ENCODE peak calls at places on chromosomes 1 and 21, in seven cellular contexts. V, J, X, P, R, D and N are unnamed samples.

GRCh38 chr21:24023402-24023801 is 1583.9 kb downstream of the MRPL39 start:
- DNase-seq in V (no peak), X (no peak), P (no peak), J (no peak), D (peak; percentile 22), R (no peak), N (no peak)

GRCh38 chr1:200512191-200512590 is 102.4 kb upstream of the ZNF281 start:
- DNase-seq in P (no peak), D (peak; percentile 95), R (no peak), V (no peak), J (no peak), X (no peak), N (no peak)

GRCh38 chr1:16971330-16972209 is 8.8 kb downstream of the MFAP2 start:
- DNase-seq in V (no peak), R (peak; percentile 75), P (no peak), J (no peak), X (no peak), D (no peak), N (peak; percentile 61)

GRCh38 chr1:31181515-31182343 is 58.0 kb downstream of the NKAIN1 start:
- DNase-seq in D (no peak), V (peak; percentile 57), J (peak; percentile 68), X (peak; percentile 55), P (peak; percentile 6), R (peak; percentile 82), N (peak; percentile 66)

GRCh38 chr1:178341218-178341956 is 155.4 kb downstream of the CLEC20A start:
- DNase-seq in R (peak; percentile 91), J (peak; percentile 67), D (peak; percentile 80), X (peak; percentile 47), P (no peak), V (peak; percentile 75), N (no peak)

GRCh38 chr21:44846485-44847260 is 26.8 kb downstream of the PTTG1IP start:
- DNase-seq in V (peak; percentile 79), X (peak; percentile 43), P (peak; percentile 44), D (peak; percentile 35), J (peak; percentile 27), R (no peak), N (no peak)

GRCh38 chr1:199129247-199129646 is 490.4 kb downstream of the PTPRC start:
- DNase-seq in X (no peak), P (no peak), J (no peak), V (no peak), D (peak; percentile 10), R (no peak), N (no peak)

GRCh38 chr1:2104621-2105427 is 54.6 kb downstream of the PRKCZ start:
- DNase-seq in R (peak; percentile 65), D (peak; percentile 30), P (no peak), J (peak; percentile 13), X (no peak), V (peak; percentile 87), N (no peak)

GRCh38 chr1:59409525-59409924 is 112.6 kb downstream of the FGGY start:
- DNase-seq in R (no peak), J (no peak), P (no peak), V (no peak), D (no peak), X (no peak), N (no peak)

GRCh38 chr1:162854245-162854860 is 6.6 kb downstream of the CCDC190 start:
- DNase-seq in X (peak; percentile 61), R (peak; percentile 45), J (peak; percentile 76), D (peak; percentile 82), P (peak; percentile 20), V (peak; percentile 50), N (peak; percentile 77)

GRCh38 chr1:204398197-204399125 is 13.2 kb downstream of the PPP1R15B start:
- DNase-seq in D (peak; percentile 69), X (peak; percentile 65), P (peak; percentile 65), V (peak; percentile 75), J (peak; percentile 88), R (peak; percentile 90), N (peak; percentile 81)

GRCh38 chr1:119209943-119210342 is 69.5 kb upstream of the WARS2 start:
- DNase-seq in J (no peak), D (no peak), V (no peak), R (no peak), X (no peak), P (no peak), N (no peak)

GRCh38 chr1:179314928-179315327 is 21.3 kb downstream of the SOAT1 start:
- DNase-seq in X (peak; percentile 50), R (no peak), V (no peak), P (no peak), J (no peak), D (peak; percentile 28), N (no peak)

GRCh38 chr1:206029484-206029883 is 5.8 kb upstream of the CTSE start:
- DNase-seq in J (peak; percentile 49), V (peak; percentile 66), X (no peak), R (no peak), D (peak; percentile 20), P (no peak), N (no peak)

GRCh38 chr1:179369751-179370341 is 4.1 kb downstream of the AXDND1 start:
- DNase-seq in R (no peak), J (peak; percentile 35), D (peak; percentile 77), V (no peak), X (no peak), P (peak; percentile 61), N (peak; percentile 21)

GRCh38 chr1:96364576-96364975 is 357.0 kb upstream of the PTBP2 start:
- DNase-seq in D (peak; percentile 80), J (no peak), P (no peak), V (no peak), R (no peak), X (no peak), N (no peak)

GRCh38 chr1:183699643-183700160 is 46.6 kb upstream of the APOBEC4 start:
- DNase-seq in R (no peak), P (no peak), D (peak; percentile 40), V (no peak), X (no peak), J (no peak), N (no peak)

GRCh38 chr1:42618866-42619265 is 39.4 kb upstream of the PPIH start:
- DNase-seq in P (no peak), R (no peak), X (no peak), V (no peak), J (no peak), D (peak; percentile 4), N (no peak)

GRCh38 chr1:222769968-222770620 is 33.1 kb downstream of the FAM177B start:
- DNase-seq in X (no peak), R (no peak), V (no peak), D (no peak), J (no peak), P (no peak), N (no peak)

GRCh38 chr21:23384679-23385078 is 2222.6 kb downstream of the MRPL39 start:
- DNase-seq in P (no peak), X (no peak), J (no peak), V (no peak), D (no peak), R (peak; percentile 71), N (no peak)

DNA sequence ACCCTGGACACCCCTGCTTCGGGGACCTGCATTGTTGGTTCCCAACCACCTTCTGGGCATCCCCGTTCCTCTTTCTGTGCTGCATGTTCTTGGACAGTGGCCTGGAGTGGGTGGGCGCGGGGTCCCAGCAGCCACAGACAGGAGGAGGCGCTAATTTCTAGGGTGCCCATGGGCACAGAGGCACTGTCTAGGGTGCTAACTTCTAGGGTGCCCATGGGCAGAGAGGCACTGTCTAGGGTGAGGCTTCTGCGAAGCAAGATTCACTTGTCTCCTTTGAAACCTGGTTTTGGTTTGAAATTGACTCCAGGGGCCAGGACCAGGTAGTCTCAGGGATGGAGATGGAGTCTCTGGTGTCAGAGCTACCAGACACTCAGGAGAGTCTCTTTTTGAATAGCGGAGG is 815 bp upstream of the MEGF6 start:
- DNase-seq in X (no peak), P (no peak), R (no peak), J (no peak), V (no peak), D (no peak), N (no peak)
- H3K4me1 ChIP-seq in X (no peaks in the 10 kb centered on the region), P (peaks cover 8% of the 10 kb centered on the region), R (no peaks in the 10 kb centered on the region), J (peaks cover 19% of the 10 kb centered on the region), V (peaks cover 62% of the 10 kb centered on the region), D (peaks cover 18% of the 10 kb centered on the region), N (no peaks in the 10 kb centered on the region)

GRCh38 chr21:37670883-37671282 is 245.4 kb downstream of the KCNJ6 start:
- DNase-seq in V (no peak), R (no peak), D (peak; percentile 8), J (no peak), X (no peak), P (no peak), N (no peak)
- H3K4me1 ChIP-seq in V (peaks cover 25% of the 10 kb centered on the region), R (peaks cover 13% of the 10 kb centered on the region), D (peaks cover 2% of the 10 kb centered on the region), J (peaks cover 7% of the 10 kb centered on the region), X (no peaks in the 10 kb centered on the region), P (no peaks in the 10 kb centered on the region), N (no peaks in the 10 kb centered on the region)

DNA sequence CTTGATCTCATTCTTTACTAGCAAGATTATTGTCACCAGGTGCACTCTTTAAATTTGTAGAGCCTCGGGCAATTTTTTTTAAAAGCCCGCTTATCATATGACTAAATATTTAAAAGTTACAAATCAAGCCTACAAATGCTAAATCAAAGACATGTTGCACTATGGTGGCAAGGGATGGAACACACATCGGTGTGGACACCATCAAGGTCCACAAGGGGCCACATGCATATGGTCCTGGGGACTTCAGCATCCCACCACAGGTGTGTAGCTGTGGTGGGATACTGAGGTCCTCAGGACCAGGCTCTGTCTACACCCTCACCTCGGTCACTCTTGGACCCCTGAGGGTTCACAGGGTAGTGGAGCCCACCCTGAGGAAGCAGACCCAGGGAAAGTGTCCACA is 45.8 kb downstream of the FAM78B start:
- DNase-seq in P (no peak), X (no peak), D (no peak), V (no peak), R (no peak), J (no peak), N (no peak)
- H3K4me1 ChIP-seq in P (no peaks in the 10 kb centered on the region), X (no peaks in the 10 kb centered on the region), D (no peaks in the 10 kb centered on the region), V (no peaks in the 10 kb centered on the region), R (peaks cover 5% of the 10 kb centered on the region), J (no peaks in the 10 kb centered on the region), N (no peaks in the 10 kb centered on the region)

DNA sequence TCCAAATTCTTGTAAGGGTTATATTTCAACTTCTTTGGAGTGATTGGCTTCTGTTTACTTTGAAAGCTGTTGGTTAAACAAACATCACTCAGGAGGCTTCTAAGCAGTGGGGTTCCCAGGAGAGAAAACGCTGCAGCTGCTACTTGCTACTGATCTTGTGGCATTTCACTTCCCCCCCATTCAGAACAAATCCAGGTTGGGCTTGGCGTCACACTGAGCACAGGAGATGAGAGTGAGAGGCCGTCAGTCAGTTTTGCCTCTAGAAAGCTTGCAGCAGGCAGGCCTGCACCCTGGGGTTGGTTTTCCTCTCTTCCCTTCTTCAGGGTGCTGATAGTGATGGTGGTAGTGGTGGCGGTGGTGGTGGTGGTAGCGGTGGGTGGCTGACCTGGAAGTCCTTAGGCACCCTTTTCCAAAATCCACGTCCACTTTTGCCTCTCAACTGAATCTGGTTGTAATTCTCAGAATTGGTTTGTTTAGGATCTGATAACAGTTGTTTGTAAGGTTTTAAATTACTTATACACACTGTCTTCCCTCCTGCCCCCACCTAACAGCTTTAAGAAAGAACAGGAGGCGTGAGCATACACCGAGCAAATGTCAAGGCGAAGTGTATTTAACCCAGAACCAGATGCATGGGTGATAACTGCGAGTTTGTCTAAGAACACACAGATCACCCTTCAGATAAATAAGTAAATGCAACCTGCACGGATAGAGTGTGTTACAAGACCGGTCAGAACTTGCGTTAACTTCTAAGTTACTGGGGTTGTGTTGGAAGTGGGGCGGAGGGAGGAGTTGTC is 3.2 kb upstream of the PROX1 start:
- DNase-seq in J (peak; percentile 34), D (no peak), X (no peak), P (no peak), V (no peak), R (peak; percentile 70), N (no peak)
- H3K4me1 ChIP-seq in J (peaks cover 35% of the 10 kb centered on the region), D (peaks cover 3% of the 10 kb centered on the region), X (no peaks in the 10 kb centered on the region), P (peaks cover 14% of the 10 kb centered on the region), V (peaks cover 27% of the 10 kb centered on the region), R (no peaks in the 10 kb centered on the region), N (peaks cover 12% of the 10 kb centered on the region)